ENCODE peak calls at places on chromosome 12, in seven cellular contexts. R is epithelial cell of esophagus, T is heart right ventricle, O is foreskin keratinocyte, C is endothelial cell, W is cardiac muscle cell, P is heart left ventricle. V is an unnamed sample.

GRCh38 chr12:96424601-96425000 is 24.4 kb upstream of the CDK17 start:
- DNase-seq in W (no peak), C (no peak), P (no peak), R (no peak), T (no peak), O (no peak), V (no peak)

GRCh38 chr12:106582661-106583577 is at the start of gene RFX4:
- DNase-seq in C (no peak), P (no peak), W (no peak), T (no peak), R (no peak), O (no peak), V (no peak)

GRCh38 chr12:113479578-113480335 is 8.1 kb upstream of the LHX5 start:
- DNase-seq in R (peak; percentile 47), T (peak; percentile 55), W (peak; percentile 57), O (no peak), P (no peak), C (peak; percentile 84), V (peak; percentile 70)

GRCh38 chr12:26034371-26035142 is 76.1 kb downstream of the RASSF8 start:
- DNase-seq in R (no peak), C (no peak), O (no peak), P (no peak), T (no peak), W (peak; percentile 67), V (no peak)

GRCh38 chr12:126492181-126492580 is 1426.9 kb downstream of the AACS start:
- DNase-seq in P (no peak), C (no peak), R (no peak), O (no peak), T (no peak), W (peak; percentile 21), V (no peak)

GRCh38 chr12:91127296-91127695 is 16.0 kb upstream of the LUM start:
- DNase-seq in W (no peak), O (no peak), R (no peak), T (no peak), P (no peak), C (no peak), V (no peak)

GRCh38 chr12:79233341-79233761 is 368.8 kb downstream of the SYT1 start:
- DNase-seq in P (no peak), R (no peak), C (no peak), W (no peak), T (no peak), O (no peak), V (no peak)

GRCh38 chr12:98228619-98229538 is 286.5 kb upstream of the TMPO start:
- DNase-seq in O (no peak), P (no peak), W (no peak), T (no peak), R (no peak), C (no peak), V (no peak)

GRCh38 chr12:121018860-121019259 is 2.6 kb upstream of the C12orf43 start:
- DNase-seq in T (no peak), P (no peak), W (no peak), C (no peak), R (no peak), O (no peak), V (no peak)

GRCh38 chr12:64781374-64782029 is 22.3 kb upstream of the GNS start:
- DNase-seq in P (no peak), R (no peak), C (no peak), T (no peak), W (no peak), O (no peak), V (no peak)

GRCh38 chr12:10136637-10137205 is 6.7 kb upstream of the CLEC7A start:
- DNase-seq in R (no peak), C (no peak), P (no peak), W (no peak), T (no peak), O (no peak), V (no peak)

DNA sequence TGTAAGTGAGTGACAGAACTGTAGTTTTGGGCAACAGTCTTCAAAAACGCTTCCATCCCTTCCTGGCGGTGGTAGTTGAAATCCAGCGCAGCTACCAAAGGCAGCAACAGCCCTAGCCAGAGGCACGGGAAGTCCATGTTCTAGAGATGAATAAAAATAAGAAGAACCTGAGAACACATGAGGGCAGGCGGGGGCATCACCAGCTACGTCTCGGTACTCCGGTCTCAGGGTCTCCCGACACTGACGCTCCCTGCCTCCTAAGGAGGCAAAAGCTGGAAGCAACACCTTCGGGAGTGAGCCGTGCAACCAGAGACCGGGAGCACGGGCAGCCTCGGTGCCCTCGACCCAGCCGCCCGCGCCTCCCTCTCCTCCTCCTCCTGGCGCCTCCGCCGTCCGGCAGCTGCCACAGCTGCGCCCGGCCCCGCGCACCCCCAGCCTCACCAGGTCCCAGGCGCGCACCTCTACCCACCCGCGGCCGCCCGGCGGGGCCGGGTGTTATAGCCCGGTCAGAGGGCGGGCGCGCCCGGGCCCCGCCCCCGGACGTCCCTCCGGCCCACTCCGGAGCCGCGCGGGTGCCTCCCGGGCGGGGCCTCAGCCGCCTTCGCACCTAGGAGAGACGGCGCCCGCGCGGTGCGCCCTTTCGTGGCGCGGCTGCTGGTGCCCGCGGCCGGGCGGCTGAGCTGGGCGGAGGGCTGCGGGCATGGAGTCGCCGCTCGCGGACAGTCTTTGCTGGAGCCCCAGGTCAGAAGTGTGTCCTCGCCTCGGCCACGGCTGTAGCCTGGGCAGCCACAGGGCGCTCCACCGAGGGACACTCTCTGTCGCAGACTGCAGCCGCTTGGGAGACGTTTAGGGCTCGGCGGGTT is at the start of gene CPM:
- DNase-seq in P (peak; percentile 69), C (peak; percentile 49), T (peak; percentile 76), W (peak; percentile 68), R (peak; percentile 76), O (no peak), V (peak; percentile 25)
- TF ChIP-seq CTCF in P (no peak), C (no peak), T (no peak), W (no peak), R (no peak), O (no peak), V (no peak)

GRCh38 chr12:109477185-109477962 is at the start of the genes KCTD10 and UBE3B:
- DNase-seq in W (peak; percentile 95), R (peak; percentile 94), P (peak; percentile 92), O (peak; percentile 66), C (peak; percentile 90), T (peak; percentile 89), V (peak; percentile 89)
- TF ChIP-seq CTCF in W (no peak), R (no peak), P (peak; percentile 26), O (no peak), C (no peak), T (no peak), V (no peak)

DNA sequence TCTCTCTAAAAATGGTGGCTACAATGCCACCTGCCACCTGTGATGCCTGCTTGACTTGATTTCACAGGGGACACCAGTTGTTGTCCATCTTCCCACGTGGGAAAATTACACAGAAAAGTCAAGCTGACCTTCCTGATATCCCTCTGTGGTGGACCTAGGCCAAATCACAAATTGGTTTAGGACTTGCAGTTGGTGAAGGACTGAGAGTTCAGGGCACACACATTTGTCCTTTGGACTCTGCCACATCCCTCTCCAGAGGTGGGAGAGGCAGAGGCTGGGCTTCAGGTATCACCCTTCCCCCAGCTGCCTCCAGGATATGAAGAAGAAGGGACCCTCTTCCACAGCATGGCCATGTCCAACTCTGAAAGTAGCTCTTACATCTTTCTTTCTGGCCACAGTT is 55.6 kb upstream of the NOS1 start:
- DNase-seq in P (no peak), R (no peak), T (no peak), C (no peak), W (no peak), O (no peak), V (no peak)
- TF ChIP-seq CTCF in P (no peak), R (no peak), T (no peak), C (no peak), W (no peak), O (no peak), V (no peak)

DNA sequence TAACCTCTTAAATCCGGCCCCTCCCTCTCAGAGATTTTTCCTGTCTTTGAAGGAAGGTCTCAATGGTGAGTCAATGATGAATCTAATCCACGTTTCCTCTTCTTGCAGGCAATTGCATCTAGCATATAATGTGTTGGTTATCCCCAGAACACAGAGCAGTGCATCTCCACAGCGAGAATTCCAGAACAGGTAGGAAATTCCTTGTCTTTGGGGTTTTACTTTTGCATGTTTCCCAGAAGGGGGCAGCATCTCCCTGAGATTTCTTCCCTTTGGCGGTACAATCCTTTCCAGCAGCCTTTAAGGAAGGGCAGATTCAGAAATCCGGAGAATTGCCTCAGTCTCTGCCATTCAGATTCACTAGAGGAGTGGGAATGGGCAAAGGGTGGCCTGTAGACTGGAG is 128.0 kb downstream of the KCNA5 start:
- DNase-seq in O (peak; percentile 23), R (peak; percentile 54), C (peak; percentile 54), W (peak; percentile 61), T (no peak), P (no peak), V (no peak)
- TF ChIP-seq CTCF in O (peak; percentile 82), R (peak; percentile 66), C (peak; percentile 58), W (peak; percentile 71), T (peak; percentile 65), P (peak; percentile 64), V (peak; percentile 69)

GRCh38 chr12:823043-823698 is 70.8 kb downstream of the WNK1 start:
- DNase-seq in P (no peak), R (no peak), C (no peak), T (no peak), O (no peak), W (no peak), V (no peak)

GRCh38 chr12:820336-820735 is 68.0 kb downstream of the WNK1 start:
- DNase-seq in T (no peak), C (no peak), P (no peak), R (no peak), W (no peak), O (no peak), V (no peak)

GRCh38 chr12:817941-818600 is 65.7 kb downstream of the WNK1 start:
- DNase-seq in P (no peak), R (no peak), W (no peak), C (no peak), O (no peak), T (no peak), V (no peak)

GRCh38 chr12:818733-819132 is 66.4 kb downstream of the WNK1 start:
- DNase-seq in R (peak; percentile 14), C (no peak), O (no peak), W (no peak), T (no peak), P (no peak), V (no peak)
- TF ChIP-seq CTCF in R (no peak), C (peak; percentile 21), O (peak; percentile 25), W (no peak), T (no peak), P (no peak), V (peak; percentile 18)

GRCh38 chr12:7130791-7131501 is 775 bp downstream of the CLSTN3 start:
- DNase-seq in R (peak; percentile 55), O (no peak), P (peak; percentile 65), T (peak; percentile 47), C (peak; percentile 62), W (peak; percentile 54), V (no peak)
- TF ChIP-seq CTCF in R (no peak), O (peak; percentile 3), P (no peak), T (no peak), C (no peak), W (no peak), V (no peak)

GRCh38 chr12:118120579-118121363 is 15.2 kb upstream of the PEBP1 start:
- DNase-seq in R (peak; percentile 65), W (peak; percentile 81), T (peak; percentile 74), O (no peak), P (peak; percentile 70), C (peak; percentile 79), V (no peak)
- TF ChIP-seq CTCF in R (peak; percentile 52), W (peak; percentile 51), T (peak; percentile 86), O (peak; percentile 65), P (peak; percentile 89), C (peak; percentile 73), V (peak; percentile 69)